ENCODE peak calls at places on chromosomes 7 and 10, in eight cellular contexts. S is erythroblast, I is GM12892, O is right lobe of liver, N is transverse colon, M is uterus, K is A549, J is H54. V is an unnamed sample.

GRCh38 chr10:91636892-91637291 is 4.0 kb upstream of the PPP1R3C start:
- DNase-seq in M (no peak), N (no peak), I (no peak), K (no peak), O (peak), S (no peak), J (no peak), V (no peak)

GRCh38 chr10:33365871-33366411 is 31.5 kb upstream of the NRP1 start:
- DNase-seq in I (no peak), J (peak), N (no peak), O (no peak), K (peak), M (no peak), S (no peak), V (no peak)

GRCh38 chr7:96388166-96388565 is 66.3 kb upstream of the SLC25A13 start:
- DNase-seq in M (no peak), I (no peak), S (no peak), N (no peak), O (no peak), K (no peak), J (no peak), V (no peak)

GRCh38 chr10:14653271-14654161 is 121.2 kb downstream of the FAM107B start:
- DNase-seq in S (no peak), O (no peak), I (no peak), N (no peak), J (peak), K (peak), M (peak), V (peak)

GRCh38 chr10:3741688-3742461 is 43.1 kb downstream of the KLF6 start:
- DNase-seq in I (no peak), N (no peak), J (no peak), S (no peak), O (no peak), K (no peak), M (no peak), V (peak)

GRCh38 chr7:54955296-54955695 is 63.5 kb upstream of the EGFR start:
- DNase-seq in M (no peak), I (no peak), O (no peak), K (no peak), N (no peak), S (no peak), J (no peak), V (no peak)

GRCh38 chr10:114070710-114071109 is 27.0 kb downstream of the ADRB1 start:
- DNase-seq in N (no peak), J (no peak), O (no peak), K (no peak), M (no peak), S (no peak), I (no peak), V (no peak)

GRCh38 chr10:89158446-89158845 is 48.7 kb downstream of the CH25H start:
- DNase-seq in J (no peak), M (no peak), O (no peak), I (no peak), S (no peak), K (no peak), N (no peak), V (no peak)

GRCh38 chr7:79782256-79782655 is 328.8 kb upstream of the MAGI2 start:
- DNase-seq in S (no peak), O (no peak), N (no peak), K (no peak), M (no peak), J (no peak), I (no peak), V (no peak)

GRCh38 chr7:98192781-98193457 is 18.3 kb upstream of the BHLHA15 start:
- DNase-seq in O (no peak), S (no peak), I (no peak), J (no peak), N (no peak), M (no peak), K (no peak), V (no peak)

GRCh38 chr10:90884414-90884813 is 12.6 kb downstream of the RPP30 start:
- DNase-seq in I (no peak), J (no peak), K (no peak), S (no peak), N (no peak), M (no peak), O (no peak), V (no peak)

GRCh38 chr7:1899951-1900762 is 230.1 kb downstream of the ELFN1 start:
- DNase-seq in O (peak), K (no peak), J (no peak), N (no peak), S (no peak), M (no peak), I (no peak), V (no peak)

GRCh38 chr7:78018541-78019456 is 220.2 kb downstream of the PHTF2 start:
- DNase-seq in K (peak), N (peak), M (peak), I (no peak), J (peak), S (peak), O (no peak), V (no peak)

GRCh38 chr10:23413629-23414089 is 25.2 kb upstream of the OTUD1 start:
- DNase-seq in I (no peak), M (no peak), J (no peak), S (no peak), N (no peak), O (no peak), K (no peak), V (no peak)

GRCh38 chr10:112689327-112689726 is 242.3 kb downstream of the VTI1A start:
- DNase-seq in S (peak), K (peak), M (peak), I (no peak), N (peak), O (peak), J (no peak), V (no peak)

GRCh38 chr10:43853369-43853768 is 204.7 kb upstream of the ZNF32 start:
- DNase-seq in K (no peak), J (no peak), O (no peak), M (no peak), N (no peak), I (no peak), S (no peak), V (no peak)

GRCh38 chr10:102492983-102493382 is 9.5 kb downstream of the ACTR1A start:
- DNase-seq in I (no peak), J (no peak), K (no peak), M (no peak), O (no peak), S (no peak), N (no peak), V (no peak)

GRCh38 chr7:73647725-73648592 is 19.7 kb upstream of the VPS37D start:
- DNase-seq in J (no peak), N (peak), M (no peak), I (no peak), S (peak), O (peak), K (no peak), V (no peak)

GRCh38 chr7:29622335-29623265 is 59.0 kb downstream of the PRR15 start:
- DNase-seq in O (no peak), N (no peak), I (no peak), K (peak), M (no peak), S (no peak), J (peak), V (no peak)

GRCh38 chr10:106935978-106936451 is 228.5 kb downstream of the SORCS1 start:
- DNase-seq in I (no peak), O (no peak), N (no peak), J (no peak), S (no peak), K (no peak), M (no peak), V (no peak)

GRCh38 chr10:106941297-106942034 is 223.0 kb downstream of the SORCS1 start:
- DNase-seq in O (peak), I (no peak), J (no peak), K (no peak), M (no peak), N (no peak), S (no peak), V (no peak)

GRCh38 chr10:106942035-106942662 is 222.4 kb downstream of the SORCS1 start:
- DNase-seq in I (no peak), M (no peak), K (peak), S (peak), J (no peak), N (no peak), O (no peak), V (no peak)

GRCh38 chr10:106938448-106939014 is 226.0 kb downstream of the SORCS1 start:
- DNase-seq in N (no peak), S (no peak), I (no peak), O (peak), M (no peak), K (no peak), J (no peak), V (no peak)
- TF ChIP-seq POLR2A in N (no peak), S (no peak), I (no peak), O (no peak), M (no peak), K (no peak), J (no peak), V (no peak)

GRCh38 chr7:114923403-114923713 is 1.5 kb downstream of the MDFIC start:
- DNase-seq in N (no peak), I (no peak), M (no peak), J (no peak), S (no peak), K (no peak), O (no peak), V (no peak)

GRCh38 chr7:114924066-114924712 is 2.3 kb downstream of the MDFIC start:
- DNase-seq in M (no peak), K (no peak), J (no peak), I (no peak), N (no peak), O (no peak), S (no peak), V (no peak)

GRCh38 chr7:114922151-114922651 is 307 bp downstream of the MDFIC start:
- DNase-seq in O (peak), K (peak), I (peak), M (peak), J (peak), S (no peak), N (peak), V (no peak)

GRCh38 chr7:114921636-114922150 is at the start of gene MDFIC:
- DNase-seq in S (no peak), I (no peak), J (no peak), O (peak), M (peak), N (peak), K (peak), V (no peak)

GRCh38 chr7:114922652-114923402 is 933 bp downstream of the MDFIC start:
- DNase-seq in J (peak), I (peak), K (peak), N (peak), S (no peak), M (peak), O (peak), V (no peak)
- TF ChIP-seq POLR2A in J (peak), I (no peak), K (peak), N (no peak), S (no peak), M (no peak), O (peak), V (no peak)

GRCh38 chr10:71773221-71773971 is at the start of gene VSIR:
- DNase-seq in N (peak), K (peak), S (peak), O (peak), I (peak), J (peak), M (peak), V (no peak)
- TF ChIP-seq POLR2A in N (peak), K (peak), S (peak), O (peak), I (peak), J (peak), M (peak), V (peak)

GRCh38 chr7:117119192-117119924 is 166.1 kb downstream of the ST7 start:
- DNase-seq in M (peak), S (peak), N (peak), K (peak), I (no peak), O (peak), J (no peak), V (no peak)
- TF ChIP-seq POLR2A in M (no peak), S (no peak), N (no peak), K (no peak), I (no peak), O (no peak), J (no peak), V (no peak)

DNA sequence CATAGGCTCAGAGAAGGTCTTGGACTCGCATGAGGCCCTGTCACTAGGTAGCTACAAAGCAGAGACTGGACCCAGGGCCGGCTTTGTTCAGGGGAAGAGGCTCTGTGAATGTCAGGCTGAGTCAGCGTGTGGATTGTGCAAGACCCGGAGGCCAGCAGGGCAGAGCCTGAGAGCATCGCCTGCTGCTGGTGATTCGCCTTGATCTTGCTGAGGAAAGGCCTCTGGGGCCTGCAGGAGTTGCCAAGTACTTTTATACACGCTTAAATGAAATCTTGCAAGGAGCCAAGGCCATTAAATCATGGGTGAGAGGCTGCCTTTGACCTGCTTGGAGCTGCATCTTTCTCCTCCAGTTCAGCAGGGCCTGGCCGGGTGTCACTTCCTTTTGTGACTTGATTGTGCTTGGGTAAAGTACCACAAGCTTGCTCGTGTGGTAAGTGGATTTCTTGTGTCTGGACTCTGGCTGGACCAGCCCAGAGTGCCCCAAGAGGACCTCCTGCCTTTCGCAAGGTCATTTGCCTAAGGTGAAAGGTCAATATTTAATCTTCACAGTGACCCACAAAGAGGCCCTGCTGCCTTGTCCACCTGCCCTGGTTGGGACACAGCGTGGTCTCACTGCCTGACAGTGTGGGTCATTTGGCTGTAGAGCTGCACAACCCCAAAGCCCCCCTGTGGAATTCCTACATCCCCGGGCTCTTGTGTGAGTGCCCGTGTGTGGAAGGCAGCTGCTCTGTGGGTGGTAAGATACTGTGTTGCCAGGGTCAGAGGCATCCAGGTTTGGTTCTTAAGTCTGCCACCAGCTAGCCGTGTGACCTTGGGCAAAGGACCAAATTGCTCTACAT is 38.6 kb upstream of the SH2D4B start:
- DNase-seq in K (peak), I (no peak), S (peak), O (peak), N (peak), J (peak), M (peak), V (peak)
- TF ChIP-seq POLR2A in K (no peak), I (no peak), S (peak), O (no peak), N (no peak), J (no peak), M (no peak), V (no peak)

GRCh38 chr7:116920359-116920758 is 32.9 kb upstream of the ST7 start:
- DNase-seq in M (no peak), J (no peak), I (no peak), O (no peak), N (no peak), K (no peak), S (no peak), V (no peak)
- TF ChIP-seq POLR2A in M (no peak), J (no peak), I (no peak), O (no peak), N (no peak), K (no peak), S (no peak), V (no peak)

DNA sequence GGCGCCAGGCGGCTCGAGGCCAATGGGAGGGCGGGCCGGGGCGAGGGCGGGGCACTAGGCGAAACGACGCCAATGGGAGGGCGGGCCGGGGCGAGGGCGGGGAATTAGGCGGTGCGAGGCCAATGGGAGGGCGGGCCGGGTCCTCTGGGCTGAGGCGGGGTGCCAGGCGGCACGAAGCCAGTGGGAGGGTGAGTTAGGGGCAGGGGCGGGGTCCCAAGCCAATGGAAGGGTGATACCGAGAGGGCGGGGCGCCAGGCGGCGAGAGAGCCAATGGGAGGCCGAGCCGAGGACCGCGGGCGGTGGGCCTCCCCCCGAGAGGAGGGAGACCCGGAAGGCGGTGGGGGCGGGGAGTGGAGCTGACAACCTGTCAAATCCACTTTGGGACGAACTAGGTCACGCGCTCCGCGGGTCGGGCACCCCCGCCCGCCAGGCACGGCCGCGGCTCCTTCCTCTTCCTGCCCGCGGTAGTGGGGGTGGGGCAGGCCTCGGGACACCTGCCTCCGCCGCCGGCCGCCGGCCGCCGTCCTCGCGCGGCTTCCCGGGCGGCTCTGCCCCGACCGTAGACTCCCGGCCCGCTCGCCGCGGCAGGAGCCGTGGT is 28.0 kb upstream of the KMT2C start:
- DNase-seq in I (peak), S (peak), N (peak), O (peak), J (peak), M (peak), K (peak), V (peak)
- TF ChIP-seq POLR2A in I (peak), S (peak), N (no peak), O (peak), J (peak), M (peak), K (peak), V (peak)

GRCh38 chr7:130935564-130936157 is 201.7 kb upstream of the KLF14 start:
- DNase-seq in I (no peak), M (no peak), K (no peak), J (no peak), N (no peak), S (no peak), O (no peak), V (no peak)
- TF ChIP-seq POLR2A in I (peak), M (no peak), K (no peak), J (no peak), N (no peak), S (no peak), O (no peak), V (no peak)

GRCh38 chr7:151249034-151249731 is 689 bp upstream of the SMARCD3 start:
- DNase-seq in O (no peak), K (peak), J (no peak), I (no peak), M (no peak), N (peak), S (peak), V (no peak)
- TF ChIP-seq POLR2A in O (no peak), K (peak), J (peak), I (no peak), M (peak), N (no peak), S (no peak), V (no peak)

GRCh38 chr7:140060788-140061606 is 1.8 kb downstream of the PARP12 start:
- DNase-seq in N (peak), K (no peak), I (no peak), J (no peak), S (peak), O (peak), M (peak), V (peak)

GRCh38 chr7:140060243-140060630 is 2.5 kb downstream of the PARP12 start:
- DNase-seq in J (no peak), M (no peak), O (no peak), I (no peak), N (no peak), S (no peak), K (no peak), V (no peak)

GRCh38 chr7:140061607-140061930 is 1.2 kb downstream of the PARP12 start:
- DNase-seq in N (no peak), O (no peak), S (no peak), K (no peak), I (no peak), J (no peak), M (no peak), V (no peak)

GRCh38 chr7:140062118-140062527 is 628 bp downstream of the PARP12 start:
- DNase-seq in O (no peak), K (peak), N (peak), J (no peak), S (peak), M (no peak), I (peak), V (no peak)

DNA sequence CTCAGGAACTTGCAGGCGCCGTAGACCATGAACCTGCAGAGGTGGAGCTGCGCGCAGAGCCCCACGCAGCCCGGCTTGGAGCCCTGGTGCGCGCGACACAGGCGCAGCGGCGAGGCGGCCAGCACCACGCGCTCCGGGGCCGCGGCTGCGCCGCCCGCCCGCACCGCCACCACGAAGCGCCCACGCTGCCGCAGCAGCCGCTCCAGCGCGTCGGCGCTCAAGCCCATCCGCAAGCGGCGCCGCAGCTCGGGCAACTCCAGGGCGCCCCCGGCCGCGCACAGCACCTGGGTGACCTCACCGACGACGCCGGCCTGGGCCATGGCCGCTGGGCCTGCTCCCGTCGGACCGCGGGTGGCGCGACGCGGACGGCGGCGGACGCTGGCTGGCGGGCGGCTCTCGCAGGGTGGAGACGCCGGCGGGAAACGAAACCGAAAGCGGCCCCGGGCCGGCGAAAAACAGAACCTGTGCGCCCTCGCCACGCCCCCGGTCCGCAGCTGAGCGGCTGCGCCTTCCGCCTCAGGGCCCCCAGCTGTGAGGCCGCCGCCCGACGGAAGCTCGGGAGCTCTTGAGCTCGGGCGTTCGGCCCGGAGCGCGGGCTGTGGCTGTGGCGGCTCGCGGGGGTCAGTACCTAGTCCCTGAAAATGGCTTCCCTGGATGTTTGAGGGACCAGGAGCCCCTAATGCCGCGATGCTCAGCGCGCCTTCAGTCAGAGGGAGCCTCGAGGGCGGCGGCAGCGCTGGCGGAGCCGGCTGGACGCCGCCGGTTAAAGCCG is at the start of gene PARP12:
- DNase-seq in I (peak), S (peak), O (peak), K (peak), N (peak), J (peak), M (peak), V (no peak)
- TF ChIP-seq POLR2A in I (peak), S (peak), O (peak), K (peak), N (peak), J (peak), M (peak), V (no peak)

V was measured in vagina.